ENCODE peak calls at places on chromosomes 3 and 15, in four cellular contexts. G is H9, Y is mesendoderm, Q is H1. A is an unnamed sample.

GRCh38 chr3:20080956-20081554 is 40.8 kb downstream of the KAT2B start:
- DNase-seq in G (no peak), Y (no peak), Q (no peak), A (peak; percentile 6)

GRCh38 chr3:169387751-169388696 is 275.5 kb downstream of the MECOM start:
- DNase-seq in G (peak; percentile 39), Y (peak; percentile 17), Q (no peak), A (no peak)

GRCh38 chr3:17749281-17749680 is 6.8 kb upstream of the TBC1D5 start:
- DNase-seq in G (no peak), Y (no peak), Q (peak; percentile 7), A (no peak)

GRCh38 chr15:67194171-67195114 is 60.0 kb downstream of the AAGAB start:
- DNase-seq in G (no peak), Y (no peak), Q (no peak), A (no peak)

GRCh38 chr3:81726735-81727134 is 34.7 kb downstream of the GBE1 start:
- DNase-seq in G (no peak), Y (no peak), Q (no peak), A (peak; percentile 71)

GRCh38 chr3:148790841-148791240 is 36.8 kb upstream of the CPB1 start:
- DNase-seq in G (no peak), Y (no peak), Q (no peak), A (no peak)

GRCh38 chr3:12705981-12706380 is 42.1 kb upstream of the RAF1 start:
- DNase-seq in G (no peak), Y (no peak), Q (no peak), A (peak; percentile 58)

GRCh38 chr3:158486200-158486599 is 84.8 kb upstream of the MLF1 start:
- DNase-seq in G (no peak), Y (no peak), Q (no peak), A (no peak)

GRCh38 chr3:197749315-197749600 is 425 bp upstream of the FYTTD1 start:
- DNase-seq in G (peak; percentile 73), Y (peak; percentile 65), Q (no peak), A (peak; percentile 76)

GRCh38 chr15:88375234-88375926 is 91.8 kb downstream of the MRPL46 start:
- DNase-seq in G (no peak), Y (peak; percentile 70), Q (no peak), A (peak; percentile 74)

GRCh38 chr15:89999676-90000174 is 1.4 kb upstream of the ZNF710 start:
- DNase-seq in G (peak; percentile 75), Y (peak; percentile 88), Q (no peak), A (peak; percentile 9)

GRCh38 chr3:122092460-122093165 is 37.5 kb downstream of the CD86 start:
- DNase-seq in G (peak; percentile 41), Y (peak; percentile 33), Q (no peak), A (peak; percentile 31)

GRCh38 chr3:48636149-48636548 is 888 bp upstream of the SLC26A6 start:
- DNase-seq in G (no peak), Y (peak; percentile 24), Q (no peak), A (no peak)

GRCh38 chr15:96123028-96123400 is 207.5 kb upstream of the NR2F2 start:
- DNase-seq in G (no peak), Y (no peak), Q (no peak), A (no peak)

GRCh38 chr15:67472957-67473356 is 48.0 kb upstream of the C15orf61 start:
- DNase-seq in G (no peak), Y (no peak), Q (no peak), A (peak; percentile 66)

GRCh38 chr15:28943611-28944230 is 57.9 kb downstream of the APBA2 start:
- DNase-seq in G (peak; percentile 20), Y (no peak), Q (no peak), A (no peak)

GRCh38 chr15:28944286-28944685 is 58.5 kb downstream of the APBA2 start:
- DNase-seq in G (peak; percentile 3), Y (no peak), Q (no peak), A (no peak)

GRCh38 chr15:28943146-28943545 is 57.4 kb downstream of the APBA2 start:
- DNase-seq in G (no peak), Y (no peak), Q (no peak), A (no peak)

GRCh38 chr15:28942521-28943035 is 56.8 kb downstream of the APBA2 start:
- DNase-seq in G (peak; percentile 22), Y (no peak), Q (no peak), A (no peak)

GRCh38 chr15:28942046-28942445 is 56.3 kb downstream of the APBA2 start:
- DNase-seq in G (peak; percentile 11), Y (no peak), Q (no peak), A (no peak)
- H4K5ac ChIP-seq in G (no peak overlapping the region), Y (no peak overlapping the region), Q (no peak overlapping the region), A (no peak overlapping the region)

DNA sequence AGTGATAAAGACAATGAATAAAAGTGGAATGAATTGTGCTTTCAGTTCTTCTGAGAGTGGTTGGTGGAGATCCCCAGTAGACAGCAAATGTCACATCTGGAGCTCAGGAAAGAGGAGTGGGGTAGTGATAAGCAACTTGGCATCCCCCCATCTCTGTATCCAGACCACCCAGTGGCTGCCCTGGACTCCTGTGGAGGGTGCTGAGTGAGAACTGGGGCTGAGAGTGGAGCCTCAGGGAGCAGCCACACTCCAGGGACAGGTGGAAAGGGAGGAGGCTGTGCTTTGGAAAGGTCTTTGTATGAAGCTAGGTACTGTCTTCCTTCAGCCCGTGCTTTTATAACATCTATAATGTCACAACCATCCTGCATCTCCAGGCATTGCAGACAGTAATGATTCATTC is 85.6 kb upstream of the RASGRF1 start:
- DNase-seq in G (peak; percentile 1), Y (no peak), Q (no peak), A (no peak)
- H4K5ac ChIP-seq in G (no peak overlapping the region), Y (no peak overlapping the region), Q (no peak overlapping the region), A (no peak overlapping the region)

GRCh38 chr15:99117563-99118257 is 12.8 kb downstream of the SYNM start:
- DNase-seq in G (no peak), Y (no peak), Q (no peak), A (no peak)
- H4K5ac ChIP-seq in G (no peak overlapping the region), Y (no peak overlapping the region), Q (no peak overlapping the region), A (no peak overlapping the region)

DNA sequence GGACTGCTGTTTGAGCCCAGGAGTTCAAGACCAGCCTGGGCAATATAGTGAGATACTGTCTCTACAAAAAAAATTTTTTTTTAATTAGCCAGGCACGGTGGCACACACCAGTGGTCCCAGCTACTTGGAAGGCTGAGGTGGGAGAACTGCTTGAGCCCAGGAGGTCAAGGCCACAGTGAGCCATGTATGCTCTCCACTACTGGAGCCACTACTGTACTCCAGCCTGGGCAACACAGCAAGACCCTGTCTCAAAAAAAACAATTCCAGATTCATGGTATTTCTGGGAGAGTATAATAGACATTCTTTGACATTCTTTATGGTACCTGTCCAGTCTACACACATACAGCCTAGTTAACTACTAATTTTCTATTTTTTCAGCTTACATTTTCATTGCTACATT is 70.1 kb downstream of the GSK3B start:
- DNase-seq in G (no peak), Y (no peak), Q (no peak), A (no peak)
- H4K5ac ChIP-seq in G (no peak overlapping the region), Y (no peak overlapping the region), Q (no peak overlapping the region), A (no peak overlapping the region)

GRCh38 chr15:76799760-76800159 is 105.4 kb downstream of the SCAPER start:
- DNase-seq in G (no peak), Y (peak; percentile 75), Q (no peak), A (peak; percentile 88)

GRCh38 chr15:76802411-76802810 is 102.7 kb downstream of the SCAPER start:
- DNase-seq in G (no peak), Y (peak; percentile 65), Q (no peak), A (no peak)

DNA sequence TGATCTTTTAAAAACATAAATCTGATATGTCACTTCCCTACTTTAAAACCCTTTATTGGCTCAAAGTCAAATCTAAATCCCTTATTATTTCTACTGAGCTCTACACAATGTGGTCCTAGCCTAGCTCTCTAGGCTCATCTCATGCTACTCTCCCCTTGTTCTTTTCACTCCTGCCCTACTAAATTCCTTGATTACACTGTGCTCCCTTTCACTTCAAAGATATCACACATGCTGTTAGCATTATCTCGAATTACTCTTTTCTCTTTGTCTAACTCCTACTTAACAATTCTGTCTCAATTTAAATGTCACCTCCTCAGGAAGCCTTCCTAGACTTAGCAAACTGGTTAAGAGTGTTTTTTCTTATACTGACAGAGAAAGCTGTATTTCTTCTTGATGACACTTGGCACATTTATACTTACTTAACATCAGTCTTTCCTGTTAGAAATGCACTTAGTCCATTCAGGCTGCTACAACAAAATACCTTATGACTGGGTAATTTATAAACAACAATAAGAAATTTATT is 102.0 kb downstream of the SCAPER start:
- DNase-seq in G (no peak), Y (peak; percentile 59), Q (no peak), A (no peak)
- H4K5ac ChIP-seq in G (no peak overlapping the region), Y (no peak overlapping the region), Q (no peak overlapping the region), A (no peak overlapping the region)

DNA sequence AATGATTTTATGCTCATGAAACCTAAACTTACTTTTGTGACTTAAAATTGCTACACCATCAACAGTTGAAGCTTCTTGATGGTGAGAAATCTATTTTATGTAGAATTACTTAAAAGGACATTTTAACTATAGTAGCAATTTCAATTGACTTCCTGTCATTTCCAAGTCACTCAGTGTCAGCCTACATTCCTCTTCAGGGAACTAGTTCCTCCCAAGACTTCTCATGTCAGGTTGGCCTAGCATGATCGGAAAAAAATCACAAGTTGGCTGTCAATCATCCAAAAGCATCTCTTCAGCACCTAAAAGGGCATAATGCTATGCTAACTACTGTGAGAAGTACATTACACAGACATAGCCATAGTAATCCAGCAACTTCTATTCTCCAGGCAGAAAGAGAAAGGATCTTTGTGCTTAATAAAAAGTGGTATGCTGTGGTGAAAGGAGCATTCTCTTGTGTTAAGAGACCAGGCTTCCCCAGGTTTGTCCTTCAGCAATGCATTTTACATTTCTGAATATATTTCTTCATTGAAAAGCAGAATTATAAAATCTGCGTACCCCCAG is 893.7 kb downstream of the AGBL1 start:
- DNase-seq in G (no peak), Y (no peak), Q (no peak), A (no peak)
- H4K5ac ChIP-seq in G (no peak overlapping the region), Y (no peak overlapping the region), Q (no peak overlapping the region), A (no peak overlapping the region)

DNA sequence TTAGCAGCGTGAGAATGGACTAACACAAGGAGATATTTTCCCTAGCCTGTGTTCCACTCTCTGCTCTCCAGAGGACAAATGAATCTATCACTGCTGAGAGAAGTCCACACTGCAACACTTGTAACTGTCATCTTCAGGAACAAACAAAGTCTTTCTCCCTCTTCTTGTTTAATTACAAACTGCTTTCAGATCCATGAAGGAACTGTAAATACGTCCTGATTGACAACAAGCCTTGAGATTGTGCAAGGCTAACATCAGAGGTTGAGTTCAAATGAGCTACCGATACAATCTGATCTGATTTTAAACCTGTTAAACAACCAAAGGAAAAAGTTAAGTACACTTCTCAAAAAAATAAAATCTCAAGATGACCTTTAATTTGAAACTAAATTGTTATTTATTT is 638.8 kb upstream of the ADAMTS9 start:
- DNase-seq in G (no peak), Y (no peak), Q (no peak), A (no peak)
- H4K5ac ChIP-seq in G (no peak overlapping the region), Y (no peak overlapping the region), Q (no peak overlapping the region), A (no peak overlapping the region)

A was measured in IMR-90.